ENCODE peak calls at places on chromosomes 11 and 22, in five cellular contexts. L is cardiac fibroblast, J is tibial nerve, R is breast epithelium, H is Panc1. X is an unnamed sample.

GRCh38 chr11:47186076-47186936 is at the start of gene PACSIN3:
- DNase-seq in L (peak; percentile 45), J (no peak), H (no peak), R (no peak), X (no peak)

GRCh38 chr11:2761131-2762030 is 61.6 kb upstream of the KCNQ1OT1 start:
- DNase-seq in R (peak; percentile 16), J (peak; percentile 6), L (no peak), H (no peak), X (peak; percentile 10)

GRCh38 chr11:33690290-33691050 is 10.2 kb downstream of the C11orf91 start:
- DNase-seq in J (peak; percentile 52), R (peak; percentile 71), H (peak; percentile 96), L (peak; percentile 94), X (peak; percentile 96)

GRCh38 chr11:130852589-130852988 is 63.7 kb downstream of the SNX19 start:
- DNase-seq in L (no peak), H (no peak), R (no peak), J (no peak), X (no peak)

GRCh38 chr11:21205205-21205604 is 535.8 kb downstream of the NELL1 start:
- DNase-seq in H (no peak), R (no peak), J (no peak), L (no peak), X (no peak)

GRCh38 chr11:78313181-78313788 is 104.3 kb downstream of the GAB2 start:
- DNase-seq in J (no peak), H (peak; percentile 64), L (peak; percentile 85), R (no peak), X (no peak)

GRCh38 chr11:6623391-6624363 is 4.5 kb upstream of the TPP1 start:
- DNase-seq in J (no peak), R (no peak), H (no peak), L (no peak), X (peak; percentile 74)

GRCh38 chr22:28703436-28703835 is 23.8 kb upstream of the TTC28 start:
- DNase-seq in L (peak; percentile 8), R (no peak), H (no peak), J (no peak), X (no peak)

GRCh38 chr11:12534549-12534948 is 139.7 kb upstream of the TEAD1 start:
- DNase-seq in R (no peak), H (no peak), L (no peak), J (no peak), X (no peak)

GRCh38 chr11:64444838-64445441 is 86.0 kb downstream of the RPS6KA4 start:
- DNase-seq in R (no peak), H (no peak), L (peak; percentile 25), J (no peak), X (no peak)

GRCh38 chr11:2205214-2205770 is 33.7 kb upstream of the TH start:
- DNase-seq in J (no peak), L (no peak), H (no peak), R (no peak), X (no peak)

GRCh38 chr11:129320485-129320884 is 55.2 kb upstream of the BARX2 start:
- DNase-seq in J (no peak), H (no peak), R (no peak), L (no peak), X (no peak)

GRCh38 chr11:110028904-110029303 is 64.3 kb upstream of the ZC3H12C start:
- DNase-seq in R (no peak), L (no peak), H (no peak), J (no peak), X (no peak)

GRCh38 chr11:74681686-74682651 is 49.3 kb downstream of the CHRDL2 start:
- DNase-seq in J (no peak), H (no peak), L (no peak), R (peak; percentile 77), X (peak; percentile 77)

GRCh38 chr11:134510171-134510570 is 98.1 kb upstream of the B3GAT1 start:
- DNase-seq in H (no peak), L (no peak), R (no peak), J (no peak), X (no peak)

GRCh38 chr11:86447763-86448480 is 73.2 kb downstream of the CCDC81 start:
- DNase-seq in R (no peak), J (no peak), L (no peak), H (no peak), X (no peak)

GRCh38 chr11:133953999-133954398 is 2.8 kb downstream of the IGSF9B start:
- DNase-seq in R (no peak), H (no peak), L (no peak), J (no peak), X (no peak)

GRCh38 chr22:48481748-48482147 is 1345.9 kb downstream of the BRD1 start:
- DNase-seq in R (no peak), J (no peak), H (no peak), L (no peak), X (no peak)
- H3K4me3 ChIP-seq in R (no peak overlapping the region), J (no peak overlapping the region), H (no peak overlapping the region), L (no peak overlapping the region), X (no peak overlapping the region)

GRCh38 chr11:121105851-121106250 is 4.8 kb downstream of the TECTA start:
- DNase-seq in L (no peak), H (no peak), J (no peak), R (no peak), X (no peak)
- TF ChIP-seq CTCF in L (no peak), H (no peak), J (no peak), R (no peak), X (no peak)

GRCh38 chr11:68314886-68315580 is 2.6 kb downstream of the LRP5 start:
- DNase-seq in J (no peak), L (peak; percentile 46), R (peak; percentile 57), H (no peak), X (no peak)
- H3K4me3 ChIP-seq in J (no peak overlapping the region), L (peak overlapping the region; percentile 62), R (peak overlapping the region; percentile 61), H (peak overlapping the region; percentile 73), X (no peak overlapping the region)

GRCh38 chr11:44785856-44786606 is 59.3 kb downstream of the TSPAN18 start:
- DNase-seq in H (no peak), J (no peak), R (no peak), L (no peak), X (no peak)
- TF ChIP-seq CTCF in H (no peak), J (no peak), R (no peak), L (peak; percentile 24), X (no peak)

GRCh38 chr11:116257871-116258270 is 514.9 kb downstream of the BUD13 start:
- DNase-seq in R (no peak), L (no peak), J (no peak), H (no peak), X (no peak)
- H3K4me3 ChIP-seq in R (no peak overlapping the region), L (no peak overlapping the region), J (no peak overlapping the region), H (no peak overlapping the region), X (no peak overlapping the region)

DNA sequence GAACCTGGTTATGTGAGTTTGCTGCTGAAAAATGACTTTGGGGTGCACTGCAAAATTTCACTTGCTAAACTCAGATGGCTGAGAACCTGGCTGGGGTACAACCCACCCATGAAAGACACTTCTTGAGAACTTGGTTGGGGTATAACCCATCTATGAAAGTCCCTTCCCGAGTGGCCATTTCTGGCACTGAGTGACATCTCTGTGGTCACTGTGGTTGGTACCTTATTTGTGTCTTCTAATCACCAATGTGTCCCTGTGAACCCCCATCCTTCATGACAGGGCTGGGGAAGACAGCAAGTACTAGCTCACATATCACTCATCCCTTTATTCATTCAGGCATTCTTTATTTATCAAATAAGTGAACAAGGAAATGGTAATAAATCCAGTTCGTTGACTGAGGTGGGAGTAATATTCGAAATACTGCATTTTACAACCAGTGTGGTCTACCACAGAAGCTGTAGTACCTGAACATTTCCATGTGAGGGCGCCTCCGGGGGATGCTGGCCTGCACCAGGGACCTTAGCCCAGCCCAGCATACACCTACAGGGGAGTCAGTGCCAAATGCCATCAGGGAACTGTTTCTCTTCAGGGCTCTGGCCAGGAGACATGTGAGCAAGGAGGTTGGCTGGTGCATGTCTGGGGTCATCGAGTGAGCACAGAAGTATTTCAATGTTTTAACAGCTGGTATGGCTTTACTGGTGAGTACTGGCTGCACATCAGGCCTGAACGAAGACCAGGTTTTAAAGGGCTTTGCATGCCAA is 122.1 kb downstream of the CSNK2A3 start:
- DNase-seq in L (no peak), H (no peak), R (no peak), J (peak; percentile 49), X (no peak)
- TF ChIP-seq CTCF in L (peak; percentile 28), H (peak; percentile 71), R (no peak), J (peak; percentile 54), X (no peak)

DNA sequence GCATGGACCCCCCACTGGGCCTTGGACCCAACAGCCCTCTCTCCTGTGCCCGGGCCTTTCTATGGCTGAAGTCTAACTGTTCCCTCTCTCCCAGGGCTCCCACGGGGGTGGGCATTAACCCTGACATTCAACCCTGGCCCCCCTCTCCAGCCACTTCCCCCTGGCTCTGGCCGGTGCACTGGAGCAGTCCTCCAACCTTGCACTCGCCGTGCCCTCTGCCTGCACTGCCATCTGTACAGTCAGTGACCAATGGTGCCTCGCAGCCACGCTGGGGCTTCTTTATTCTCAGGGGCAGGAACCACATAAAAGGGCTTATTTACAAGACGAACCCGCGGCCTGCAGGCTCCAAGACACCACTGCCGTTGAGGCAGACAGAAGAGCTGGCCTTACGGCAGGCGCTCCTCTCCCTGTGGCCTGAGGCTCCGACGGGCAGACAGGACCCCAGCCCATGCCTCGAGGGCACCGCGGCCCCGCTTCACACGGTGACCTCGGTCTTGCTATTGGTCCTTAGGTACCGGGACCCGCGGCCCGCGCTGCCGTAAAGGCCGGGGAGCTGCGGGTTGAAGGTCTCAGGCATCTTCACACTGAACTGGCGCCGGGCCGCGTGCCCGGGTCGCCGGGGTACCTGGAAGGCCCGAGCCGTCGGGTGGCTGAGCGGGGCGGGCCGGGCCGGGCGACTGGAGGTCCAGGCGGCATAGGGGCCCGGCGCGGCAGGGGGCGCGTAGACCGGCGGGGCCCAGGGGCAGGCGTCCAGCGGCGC is 5.4 kb downstream of the SHISA8 start:
- DNase-seq in R (no peak), L (no peak), J (no peak), H (no peak), X (no peak)
- H3K4me3 ChIP-seq in R (no peak overlapping the region), L (no peak overlapping the region), J (no peak overlapping the region), H (no peak overlapping the region), X (no peak overlapping the region)

DNA sequence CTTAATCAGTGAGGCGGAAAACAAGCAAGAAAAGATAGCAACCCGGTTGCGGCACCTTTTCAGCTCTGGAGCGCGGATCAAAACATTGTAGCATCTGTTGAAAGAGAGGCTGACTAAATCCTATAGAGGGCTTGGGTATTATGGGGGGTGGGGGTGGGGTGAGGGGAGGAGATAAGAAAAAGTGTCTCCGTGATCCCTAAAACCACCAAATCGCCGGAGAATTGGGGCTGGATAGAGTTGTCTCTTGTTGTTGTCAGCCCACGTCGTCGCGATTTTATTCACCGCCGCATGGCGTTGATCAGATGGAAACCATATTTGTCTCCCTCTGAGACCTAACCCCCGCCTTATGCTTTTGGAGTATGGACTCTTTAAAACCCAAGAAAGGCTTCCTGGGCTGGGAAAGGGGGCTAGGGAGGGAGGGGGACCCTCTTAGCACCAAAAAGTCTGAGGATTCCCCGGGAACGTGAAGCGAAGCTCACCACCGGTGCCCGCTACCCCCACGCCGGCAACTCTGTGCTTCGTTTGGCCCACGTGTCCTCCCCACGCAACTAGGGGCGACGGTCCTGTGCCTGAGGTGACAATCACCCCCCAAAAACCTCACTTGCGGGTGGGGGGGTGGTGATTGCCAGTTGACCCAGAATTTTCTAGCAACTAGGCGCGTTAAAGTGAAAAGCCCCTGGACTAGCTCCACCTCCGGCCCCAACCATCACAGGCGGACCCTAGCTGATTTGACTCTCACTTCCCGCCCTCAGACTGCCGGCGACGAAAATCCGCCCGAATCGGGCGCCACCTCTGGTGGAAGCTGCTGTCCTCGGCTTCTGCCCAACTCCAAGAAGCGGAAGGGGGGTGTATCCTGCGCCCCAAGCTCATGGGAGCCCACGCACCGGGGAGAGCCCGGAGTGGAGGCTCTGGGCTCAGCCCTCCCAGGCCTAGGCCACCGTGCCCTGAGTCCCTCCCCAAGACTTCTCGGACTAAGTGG is 12.8 kb downstream of the PAX6 start:
- DNase-seq in R (no peak), J (no peak), H (no peak), L (no peak), X (no peak)
- TF ChIP-seq CTCF in R (no peak), J (no peak), H (no peak), L (peak; percentile 22), X (no peak)

GRCh38 chr11:31808721-31809542 is 2.2 kb downstream of the PAX6 start:
- DNase-seq in J (no peak), L (no peak), H (no peak), R (no peak), X (no peak)
- H3K4me3 ChIP-seq in J (no peak overlapping the region), L (no peak overlapping the region), H (no peak overlapping the region), R (no peak overlapping the region), X (no peak overlapping the region)

X was measured in lower leg skin.